ENCODE peak calls at places on chromosome 7, in five cellular contexts. N is H1, Y is neuronal stem cell, S is H9, Q is trophoblast cell. O is an unnamed sample.

GRCh38 chr7:150410680-150411346 is 31.7 kb downstream of the ZNF775 start:
- DNase-seq in Q (no peak), S (no peak), Y (no peak), N (no peak), O (no peak)

GRCh38 chr7:45578467-45578866 is 4.3 kb downstream of the ADCY1 start:
- DNase-seq in S (no peak), Y (no peak), Q (no peak), N (no peak), O (no peak)

GRCh38 chr7:99762680-99763327 is 21.2 kb downstream of the CYP3A4 start:
- DNase-seq in Y (no peak), Q (no peak), N (no peak), S (no peak), O (no peak)

GRCh38 chr7:68309806-68310205 is 1288.5 kb upstream of the AUTS2 start:
- DNase-seq in Q (no peak), Y (no peak), S (no peak), N (no peak), O (no peak)

GRCh38 chr7:106167439-106168136 is 55.5 kb upstream of the SYPL1 start:
- DNase-seq in N (no peak), S (no peak), Y (no peak), Q (no peak), O (no peak)

GRCh38 chr7:50588937-50589336 is 23.7 kb upstream of the DDC start:
- DNase-seq in Q (peak; percentile 26), S (peak; percentile 57), N (no peak), Y (no peak), O (no peak)

GRCh38 chr7:26535483-26536069 is 243.9 kb downstream of the SNX10 start:
- DNase-seq in Y (no peak), N (no peak), Q (no peak), S (no peak), O (no peak)

GRCh38 chr7:27213150-27213903 is 13.4 kb upstream of the HOXA13 start:
- DNase-seq in Y (no peak), Q (no peak), N (no peak), S (peak; percentile 52), O (no peak)

GRCh38 chr7:93981480-93981874 is 22.7 kb downstream of the BET1 start:
- DNase-seq in N (peak; percentile 29), Y (no peak), Q (no peak), S (peak; percentile 39), O (no peak)

GRCh38 chr7:107450970-107451369 is 18.9 kb upstream of the GPR22 start:
- DNase-seq in N (no peak), S (no peak), Y (no peak), Q (no peak), O (no peak)

DNA sequence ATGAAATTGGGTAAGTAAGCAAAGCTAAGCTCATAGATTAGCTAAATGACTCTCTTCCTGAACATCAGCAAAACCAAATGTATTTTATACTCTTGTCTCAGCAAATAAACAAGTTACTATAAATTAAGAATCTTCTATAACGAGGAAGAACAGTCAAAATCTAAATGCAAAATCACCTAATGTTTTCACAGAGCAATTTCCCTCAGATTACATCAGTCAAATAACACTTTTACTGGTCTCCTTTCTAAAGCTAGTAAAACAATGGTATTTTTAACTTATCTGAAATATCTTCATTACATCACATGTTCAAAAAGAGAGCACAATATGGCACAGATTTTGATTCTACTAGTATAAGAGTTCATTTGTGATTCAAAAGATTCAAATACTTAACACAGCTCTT is 16.5 kb upstream of the GPR22 start:
- DNase-seq in Y (no peak), S (no peak), N (no peak), Q (no peak), O (no peak)
- H2BK12ac ChIP-seq in Y (no peak overlapping the region), S (no peak overlapping the region), N (no peak overlapping the region), Q (no peak overlapping the region), O (no peak overlapping the region)

GRCh38 chr7:31258391-31258790 is 82.1 kb downstream of the NEUROD6 start:
- DNase-seq in S (no peak), Q (no peak), N (no peak), Y (no peak), O (no peak)

GRCh38 chr7:31263363-31263762 is 77.2 kb downstream of the NEUROD6 start:
- DNase-seq in N (no peak), Q (no peak), Y (no peak), S (no peak), O (no peak)

DNA sequence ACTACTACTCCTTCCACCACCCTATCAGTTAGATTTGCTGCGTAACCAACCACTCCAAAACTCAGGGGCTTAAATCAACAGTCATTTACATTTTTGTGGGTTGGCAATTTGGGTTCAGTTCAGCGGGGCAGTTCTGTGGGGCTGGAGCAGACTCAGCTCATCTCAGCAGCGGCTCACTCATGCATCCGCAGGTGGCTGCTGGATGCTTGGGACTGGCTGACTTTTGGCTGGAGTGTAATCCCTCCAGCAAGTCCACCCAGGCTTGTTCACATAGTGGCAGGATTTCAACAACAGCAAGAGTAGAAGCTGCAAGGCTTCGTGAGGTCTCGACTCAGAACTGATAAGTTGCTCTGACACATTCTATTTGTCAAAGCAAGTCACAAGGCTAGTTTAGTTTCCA is 79.2 kb downstream of the NEUROD6 start:
- DNase-seq in Q (no peak), Y (no peak), N (no peak), S (no peak), O (no peak)
- H3K23ac ChIP-seq in Q (no peak overlapping the region), Y (no peak overlapping the region), N (no peak overlapping the region), S (no peak overlapping the region), O (no peak overlapping the region)

DNA sequence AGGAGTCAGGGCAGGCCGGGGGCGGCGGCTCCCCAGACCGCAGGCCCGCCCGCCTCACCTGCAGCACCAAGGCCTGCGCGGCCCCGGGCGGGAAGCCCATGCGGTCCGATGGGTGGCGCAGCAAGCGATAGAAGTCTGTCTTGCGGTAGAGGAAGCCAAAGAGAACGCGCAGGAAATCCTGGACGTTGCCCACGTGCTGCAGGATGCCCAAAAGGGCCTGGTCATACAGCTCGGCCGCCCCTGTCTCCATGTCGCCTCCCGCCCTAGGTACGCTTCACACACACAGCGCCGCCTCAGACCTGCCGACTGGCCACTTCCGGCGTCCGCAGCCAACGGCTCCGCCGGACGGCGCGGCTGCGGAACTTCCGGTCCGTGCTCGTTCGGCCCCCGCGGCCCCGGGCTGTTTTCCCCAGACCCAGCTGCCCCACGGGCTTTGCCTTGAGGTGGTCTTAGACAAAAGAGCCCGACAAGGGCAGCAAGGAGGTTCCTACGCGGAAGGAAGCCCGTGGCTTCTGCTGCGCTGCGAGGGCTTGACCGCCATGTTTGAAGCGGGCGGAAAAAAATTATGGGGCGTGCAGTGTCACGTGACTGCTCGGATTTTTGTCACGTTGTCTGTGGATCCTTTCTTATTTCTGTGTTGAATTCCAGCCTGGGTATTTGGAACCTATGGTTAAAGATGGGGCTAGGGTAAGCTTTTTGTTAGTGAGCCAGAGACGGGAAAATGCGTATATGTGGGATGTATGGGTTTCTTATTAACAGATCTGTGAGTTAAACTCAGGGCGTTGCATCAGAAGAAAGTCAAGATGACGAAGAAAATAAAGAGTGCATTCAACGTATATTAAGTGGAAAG is at the start of gene NUDCD3:
- DNase-seq in Y (peak; percentile 70), Q (peak; percentile 91), N (peak; percentile 41), S (peak; percentile 87), O (peak; percentile 88)
- H3K4me1 ChIP-seq in Y (peaks cover 6% of the 10 kb centered on the region), Q (peaks cover 2% of the 10 kb centered on the region), N (peaks cover 2% of the 10 kb centered on the region), S (peaks cover 5% of the 10 kb centered on the region), O (peaks cover 3% of the 10 kb centered on the region)

GRCh38 chr7:16724344-16724743 is 29.2 kb upstream of the TSPAN13 start:
- DNase-seq in S (no peak), Q (no peak), N (no peak), Y (no peak), O (no peak)

GRCh38 chr7:16726189-16726588 is 27.4 kb upstream of the TSPAN13 start:
- DNase-seq in S (no peak), Y (no peak), N (no peak), Q (no peak), O (no peak)

GRCh38 chr7:16730937-16731336 is 22.6 kb upstream of the TSPAN13 start:
- DNase-seq in Y (no peak), S (no peak), Q (peak; percentile 50), N (no peak), O (no peak)

GRCh38 chr7:16728811-16729210 is 24.7 kb upstream of the TSPAN13 start:
- DNase-seq in S (no peak), Y (no peak), N (no peak), Q (no peak), O (no peak)

DNA sequence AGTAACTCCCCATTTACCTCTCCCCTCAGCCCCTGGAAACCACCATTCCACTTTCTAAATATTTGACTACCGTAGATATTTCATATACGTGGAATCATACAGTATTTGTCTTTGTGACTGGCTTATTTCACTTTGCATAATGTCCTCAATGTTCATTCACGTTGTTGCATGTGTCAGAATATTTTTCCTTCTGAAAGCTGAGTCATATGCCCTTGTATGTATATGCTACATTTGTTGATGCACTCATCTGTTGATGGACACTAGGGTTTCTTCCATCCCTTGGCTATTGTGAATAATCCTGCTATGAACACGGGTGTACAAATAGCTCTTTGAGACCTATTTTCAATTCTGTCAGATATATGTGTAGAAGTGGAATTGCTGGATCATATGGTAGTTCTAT is 25.8 kb upstream of the TSPAN13 start:
- DNase-seq in S (no peak), N (no peak), Y (no peak), Q (no peak), O (no peak)
- H2BK12ac ChIP-seq in S (no peak overlapping the region), N (no peak overlapping the region), Y (no peak overlapping the region), Q (no peak overlapping the region), O (no peak overlapping the region)

GRCh38 chr7:1912472-1913289 is 242.6 kb downstream of the ELFN1 start:
- DNase-seq in Y (no peak), Q (no peak), S (no peak), N (no peak), O (peak; percentile 72)
- H3K23ac ChIP-seq in Y (no peak overlapping the region), Q (no peak overlapping the region), S (no peak overlapping the region), N (no peak overlapping the region), O (no peak overlapping the region)

O was measured in mesenchymal stem cell.